ENCODE peak calls at places on chromosome 10, in eight cellular contexts. K is effector memory CD4-positive, alpha-beta T cell; O is brain microvascular endothelial cell; J is left ventricle myocardium inferior; A is neuronal stem cell; F is coronary artery; N is ovary; B is naive thymus-derived CD4-positive, alpha-beta T cell. C is an unnamed sample.

GRCh38 chr10:1464866-1465265 is 272.5 kb downstream of the ADARB2 start:
- DNase-seq in K (no peak), O (no peak), J (no peak), A (no peak), F (no peak), N (no peak), B (no peak), C (no peak)

GRCh38 chr10:132064771-132065437 is 842 bp upstream of the JAKMIP3 start:
- DNase-seq in K (no peak), O (no peak), J (no peak), A (no peak), F (peak), N (no peak), B (no peak), C (no peak)

GRCh38 chr10:35934637-35934995 is 292.5 kb upstream of the FZD8 start:
- DNase-seq in K (no peak), O (no peak), J (no peak), A (no peak), F (no peak), N (no peak), B (no peak), C (no peak)

GRCh38 chr10:86329896-86330680 is 36.5 kb downstream of the GRID1 start:
- DNase-seq in K (no peak), O (no peak), J (no peak), A (no peak), F (no peak), N (peak), B (no peak), C (no peak)

GRCh38 chr10:62916157-62916603 is 100.0 kb upstream of the EGR2 start:
- DNase-seq in K (no peak), O (peak), J (no peak), A (no peak), F (no peak), N (no peak), B (no peak), C (no peak)

GRCh38 chr10:9362721-9363120 is 1308.2 kb downstream of the GATA3 start:
- DNase-seq in K (no peak), O (no peak), J (no peak), A (no peak), F (no peak), N (no peak), B (peak), C (no peak)

GRCh38 chr10:85791846-85792532 is 574.6 kb downstream of the GRID1 start:
- DNase-seq in K (no peak), O (peak), J (no peak), A (no peak), F (no peak), N (no peak), B (no peak), C (no peak)

GRCh38 chr10:49174261-49174925 is 13.8 kb downstream of the TMEM273 start:
- DNase-seq in K (no peak), O (no peak), J (no peak), A (no peak), F (peak), N (no peak), B (no peak), C (no peak)

GRCh38 chr10:120969219-120969645 is 118.1 kb downstream of the WDR11 start:
- DNase-seq in K (no peak), O (no peak), J (no peak), A (no peak), F (no peak), N (no peak), B (no peak), C (no peak)

GRCh38 chr10:34780818-34781380 is 34.2 kb downstream of the PARD3 start:
- DNase-seq in K (no peak), O (peak), J (peak), A (no peak), F (no peak), N (peak), B (peak), C (no peak)

GRCh38 chr10:113957013-113957412 is 86.7 kb upstream of the ADRB1 start:
- DNase-seq in K (no peak), O (peak), J (no peak), A (no peak), F (no peak), N (no peak), B (no peak), C (no peak)

GRCh38 chr10:48625013-48625412 is 20.1 kb upstream of the ARHGAP22 start:
- DNase-seq in K (no peak), O (no peak), J (no peak), A (no peak), F (no peak), N (no peak), B (no peak), C (no peak)

GRCh38 chr10:119494224-119495060 is 48.1 kb downstream of the RGS10 start:
- DNase-seq in K (no peak), O (no peak), J (no peak), A (no peak), F (no peak), N (no peak), B (no peak), C (no peak)

GRCh38 chr10:128116851-128117615 is 9.2 kb downstream of the MKI67 start:
- DNase-seq in K (no peak), O (no peak), J (no peak), A (no peak), F (no peak), N (no peak), B (no peak), C (no peak)

GRCh38 chr10:72375585-72375984 is 20.9 kb upstream of the DNAJB12 start:
- DNase-seq in K (no peak), O (no peak), J (no peak), A (no peak), F (no peak), N (no peak), B (no peak), C (no peak)

GRCh38 chr10:26556756-26557640 is 118.9 kb downstream of the APBB1IP start:
- DNase-seq in K (no peak), O (peak), J (no peak), A (peak), F (no peak), N (no peak), B (peak), C (no peak)

GRCh38 chr10:50653142-50653541 is 29.4 kb upstream of the SGMS1 start:
- DNase-seq in K (no peak), O (no peak), J (no peak), A (no peak), F (no peak), N (no peak), B (peak), C (no peak)
- H3K27ac ChIP-seq in K (no peak), O (no peak), J (no peak), A (no peak), F (no peak), N (no peak), B (no peak), C (no peak)

GRCh38 chr10:10791869-10792268 is 225.8 kb upstream of the CELF2 start:
- DNase-seq in K (no peak), O (no peak), J (no peak), A (no peak), F (no peak), N (no peak), B (no peak), C (no peak)

GRCh38 chr10:10794056-10794455 is 223.6 kb upstream of the CELF2 start:
- DNase-seq in K (no peak), O (peak), J (no peak), A (no peak), F (no peak), N (no peak), B (no peak), C (no peak)

GRCh38 chr10:10794776-10795175 is 222.9 kb upstream of the CELF2 start:
- DNase-seq in K (no peak), O (peak), J (no peak), A (no peak), F (no peak), N (no peak), B (no peak), C (no peak)

GRCh38 chr10:10796061-10796773 is 221.5 kb upstream of the CELF2 start:
- DNase-seq in K (no peak), O (peak), J (no peak), A (no peak), F (no peak), N (no peak), B (no peak), C (no peak)

GRCh38 chr10:10792681-10793080 is 225.0 kb upstream of the CELF2 start:
- DNase-seq in K (no peak), O (peak), J (no peak), A (peak), F (no peak), N (no peak), B (no peak), C (no peak)
- H3K4me3 ChIP-seq in K (no peak), O (no peak), J (no peak), A (no peak), F (no peak), N (no peak), B (no peak), C (no peak)

DNA sequence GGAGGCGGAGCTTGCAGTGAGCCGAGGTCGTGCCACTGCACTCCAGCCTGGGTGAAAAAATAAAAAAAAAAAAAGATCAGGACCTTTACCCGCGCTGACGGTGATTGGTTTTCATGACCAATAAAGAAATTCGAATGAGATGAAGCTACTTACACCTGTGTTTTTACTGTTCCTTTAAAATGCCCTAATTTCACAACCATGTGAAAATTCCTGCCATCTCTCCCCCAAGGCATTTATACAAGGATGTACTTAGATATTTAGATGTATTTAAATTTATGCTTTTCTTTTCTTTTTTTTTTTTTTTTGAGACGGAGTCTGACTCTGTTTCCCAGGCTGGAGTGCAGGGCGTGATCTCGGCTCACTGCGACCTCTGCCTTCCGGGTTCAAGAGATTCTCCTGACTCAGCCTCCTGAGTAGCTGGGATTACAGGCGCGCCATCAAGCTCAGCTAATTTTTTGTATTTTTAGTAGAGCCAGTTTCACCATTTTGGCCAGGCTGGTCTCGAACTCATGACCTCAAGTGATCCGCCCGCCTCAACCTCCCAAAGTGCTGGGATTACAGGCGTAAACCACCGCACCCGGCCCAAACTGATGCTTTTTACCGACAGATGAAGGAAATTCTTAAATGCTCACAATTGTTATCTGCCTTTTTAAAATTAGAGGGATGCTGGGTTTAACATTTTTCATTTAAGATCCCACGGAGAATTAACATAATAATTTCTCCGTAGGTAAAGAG is 3.1 kb upstream of the PHYH start:
- DNase-seq in K (no peak), O (no peak), J (no peak), A (no peak), F (no peak), N (no peak), B (no peak), C (no peak)
- H3K27ac ChIP-seq in K (peak), O (no peak), J (peak), A (no peak), F (no peak), N (no peak), B (peak), C (no peak)

GRCh38 chr10:20887706-20888535 is 9.2 kb downstream of the NEBL start:
- DNase-seq in K (no peak), O (no peak), J (no peak), A (no peak), F (no peak), N (no peak), B (no peak), C (no peak)

GRCh38 chr10:20890009-20890408 is 7.1 kb downstream of the NEBL start:
- DNase-seq in K (no peak), O (peak), J (no peak), A (no peak), F (no peak), N (no peak), B (no peak), C (no peak)

GRCh38 chr10:20891338-20891714 is 5.8 kb downstream of the NEBL start:
- DNase-seq in K (no peak), O (peak), J (no peak), A (no peak), F (no peak), N (no peak), B (no peak), C (no peak)

GRCh38 chr10:20890491-20891337 is 6.4 kb downstream of the NEBL start:
- DNase-seq in K (no peak), O (peak), J (no peak), A (no peak), F (no peak), N (no peak), B (no peak), C (no peak)

DNA sequence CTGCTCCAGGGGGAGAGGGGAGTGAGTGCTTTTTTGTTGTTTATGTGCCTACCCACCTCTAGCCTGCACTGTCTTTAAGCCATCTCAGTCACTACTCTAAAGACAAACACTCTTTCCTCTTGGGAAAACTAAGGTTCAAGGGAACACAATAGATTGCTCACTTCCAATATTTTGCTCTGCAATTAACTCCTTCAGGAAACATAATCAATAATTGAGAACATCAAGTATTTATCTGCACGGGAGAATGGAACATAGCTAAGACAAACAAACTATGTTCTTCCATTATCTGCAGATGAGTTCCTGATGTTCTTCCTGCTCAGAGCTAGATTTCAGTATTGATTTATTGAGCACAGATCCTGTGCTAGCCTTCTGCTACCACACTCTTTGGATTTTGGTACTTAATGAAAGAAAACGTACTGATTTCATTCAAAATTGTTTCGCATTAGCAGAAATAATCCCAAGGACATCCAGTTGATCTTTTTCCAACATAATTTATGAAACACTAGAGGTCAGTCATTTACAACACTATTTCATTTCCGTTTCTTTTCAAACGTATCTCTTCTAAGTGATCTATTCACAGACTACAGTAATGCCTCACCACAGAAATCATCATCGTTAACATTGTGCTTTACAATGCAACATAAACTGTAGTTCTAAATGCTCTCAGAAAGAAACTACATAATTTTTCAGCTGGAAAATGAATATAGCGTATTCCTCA is 8.3 kb downstream of the NEBL start:
- DNase-seq in K (no peak), O (no peak), J (no peak), A (no peak), F (no peak), N (no peak), B (no peak), C (no peak)
- H3K4me3 ChIP-seq in K (no peak), O (no peak), J (peak), A (no peak), F (no peak), N (no peak), B (no peak), C (no peak)

DNA sequence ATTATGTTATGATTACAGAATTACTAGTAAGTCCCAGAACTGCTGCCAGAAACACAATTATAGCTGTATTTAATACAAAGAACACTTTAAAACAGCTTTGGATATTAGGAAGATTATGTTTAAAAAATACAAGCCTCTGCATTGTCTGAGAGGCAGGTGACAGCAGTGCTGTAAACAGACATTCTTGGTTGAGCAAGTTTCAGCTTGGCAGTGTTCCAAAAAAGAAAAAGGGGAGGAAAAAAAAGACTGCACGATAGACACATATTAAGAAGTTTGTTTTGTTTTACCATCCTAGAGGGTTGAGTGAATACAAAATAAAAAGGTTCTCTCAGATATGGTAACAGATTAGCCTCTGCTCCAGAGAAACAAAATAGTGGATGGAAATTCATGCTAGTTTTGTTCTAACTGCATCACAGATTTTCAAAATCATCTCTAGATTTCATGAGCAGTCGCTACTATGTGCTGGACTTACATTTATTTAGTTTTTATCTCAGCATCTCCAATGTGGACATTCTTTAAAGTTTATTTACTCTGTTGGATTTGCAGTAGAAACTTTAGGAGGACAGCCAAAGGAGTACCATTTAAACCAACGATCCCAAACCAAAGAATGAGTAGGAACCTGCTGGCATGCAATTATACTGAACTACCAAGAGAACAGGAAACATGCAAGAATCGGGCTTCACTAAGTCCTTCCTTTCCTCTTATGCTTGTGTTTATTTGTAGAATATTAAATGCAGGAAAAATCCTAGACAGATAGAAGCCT is 9.0 kb downstream of the FAM204A start:
- DNase-seq in K (no peak), O (no peak), J (no peak), A (no peak), F (no peak), N (no peak), B (no peak), C (no peak)
- H3K27ac ChIP-seq in K (no peak), O (no peak), J (no peak), A (no peak), F (no peak), N (no peak), B (no peak), C (no peak)

DNA sequence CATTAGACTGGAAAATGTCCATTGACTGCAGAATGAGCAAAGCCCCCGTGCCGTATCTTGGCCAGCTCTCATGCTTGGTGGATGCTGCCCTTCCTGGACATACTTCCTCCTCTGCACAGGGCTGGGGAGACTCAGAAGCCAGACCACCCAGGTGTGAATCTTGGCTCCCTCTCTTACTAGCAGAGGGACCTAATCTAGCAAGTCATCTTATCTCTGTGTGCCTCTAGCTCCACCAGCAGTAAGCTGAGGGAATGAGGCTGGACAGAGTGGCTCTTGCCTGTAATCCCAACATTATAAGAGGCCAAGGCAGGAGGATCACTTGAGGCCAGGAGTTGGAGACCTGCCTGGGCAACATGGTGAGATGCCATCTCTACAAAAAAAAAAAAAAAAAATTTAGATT is 173.8 kb upstream of the GHITM start:
- DNase-seq in K (no peak), O (no peak), J (no peak), A (no peak), F (no peak), N (no peak), B (no peak), C (no peak)
- H3K4me3 ChIP-seq in K (no peak), O (no peak), J (no peak), A (no peak), F (no peak), N (no peak), B (no peak), C (no peak)

GRCh38 chr10:50375745-50376144 is 124.4 kb upstream of the ASAH2 start:
- DNase-seq in K (no peak), O (no peak), J (no peak), A (no peak), F (no peak), N (no peak), B (no peak), C (no peak)

GRCh38 chr10:50382576-50383023 is 131.3 kb upstream of the ASAH2 start:
- DNase-seq in K (no peak), O (no peak), J (no peak), A (no peak), F (no peak), N (no peak), B (no peak), C (no peak)

GRCh38 chr10:50384238-50384637 is 132.9 kb upstream of the ASAH2 start:
- DNase-seq in K (no peak), O (no peak), J (no peak), A (no peak), F (no peak), N (no peak), B (no peak), C (no peak)

GRCh38 chr10:50381637-50382036 is 130.3 kb upstream of the ASAH2 start:
- DNase-seq in K (no peak), O (no peak), J (no peak), A (no peak), F (no peak), N (no peak), B (no peak), C (no peak)

GRCh38 chr10:50379652-50380051 is 128.3 kb upstream of the ASAH2 start:
- DNase-seq in K (no peak), O (no peak), J (no peak), A (no peak), F (no peak), N (no peak), B (no peak), C (no peak)
- H3K27ac ChIP-seq in K (no peak), O (no peak), J (peak), A (no peak), F (no peak), N (no peak), B (no peak), C (no peak)

C was measured in iPS DF 6.9.